ENCODE peak calls at places on chromosomes 13 and 19, in nine cellular contexts. X is IMR-90; K is GM23338; H is tibial nerve; E is uterus; A is CD8-positive, alpha-beta T cell; G is HCT116; P is lower lobe of right lung; T is transverse colon. V is an unnamed sample.
A peak's percentile ranks its signal among the peaks of the same experiment; 100 is the strongest.

GRCh38 chr13:103859952-103860351 is 793.7 kb upstream of the SLC10A2 start:
- DNase-seq in X (no peak), K (no peak), H (no peak), E (no peak), A (no peak), G (no peak), P (no peak), T (no peak), V (no peak)

GRCh38 chr19:15613338-15613737 is 1.7 kb upstream of the CYP4F8 start:
- DNase-seq in X (no peak), K (no peak), H (no peak), E (no peak), A (no peak), G (no peak), P (no peak), T (no peak), V (no peak)

GRCh38 chr19:30692517-30692870 is 320.3 kb downstream of the ZNF536 start:
- DNase-seq in X (no peak), K (no peak), H (no peak), E (peak; percentile 39), A (no peak), G (no peak), P (no peak), T (no peak), V (no peak)

GRCh38 chr13:66353664-66354063 is 876.5 kb downstream of the PCDH9 start:
- DNase-seq in X (no peak), K (no peak), H (no peak), E (no peak), A (no peak), G (no peak), P (no peak), T (no peak), V (no peak)

GRCh38 chr19:40756502-40757110 is 5.6 kb downstream of the SNRPA start:
- DNase-seq in X (no peak), K (no peak), H (no peak), E (no peak), A (no peak), G (no peak), P (no peak), T (no peak), V (no peak)

GRCh38 chr19:29928831-29929230 is 13.2 kb upstream of the URI1 start:
- DNase-seq in X (no peak), K (no peak), H (no peak), E (no peak), A (no peak), G (no peak), P (no peak), T (no peak), V (no peak)

GRCh38 chr19:16315825-16316505 is 8.7 kb upstream of the KLF2 start:
- DNase-seq in X (peak; percentile 99), K (no peak), H (no peak), E (peak; percentile 79), A (no peak), G (no peak), P (peak; percentile 51), T (peak; percentile 45), V (no peak)

GRCh38 chr13:99072356-99072755 is 94.5 kb upstream of the DOCK9 start:
- DNase-seq in X (no peak), K (no peak), H (no peak), E (no peak), A (no peak), G (no peak), P (no peak), T (no peak), V (no peak)

GRCh38 chr13:111900390-111901180 is 166.4 kb upstream of the SOX1 start:
- DNase-seq in X (no peak), K (no peak), H (no peak), E (no peak), A (peak; percentile 35), G (no peak), P (no peak), T (no peak), V (no peak)

GRCh38 chr13:43799191-43799590 is 12.4 kb upstream of the ENOX1 start:
- DNase-seq in X (peak; percentile 7), K (no peak), H (no peak), E (no peak), A (no peak), G (no peak), P (no peak), T (no peak), V (no peak)

GRCh38 chr19:42627916-42628315 is 33.2 kb upstream of the CEACAM8 start:
- DNase-seq in X (no peak), K (no peak), H (no peak), E (no peak), A (no peak), G (no peak), P (no peak), T (no peak), V (no peak)

GRCh38 chr19:42628411-42629135 is 33.8 kb upstream of the CEACAM8 start:
- DNase-seq in X (no peak), K (no peak), H (no peak), E (no peak), A (no peak), G (no peak), P (no peak), T (no peak), V (no peak)

GRCh38 chr19:42626181-42626580 is 31.5 kb upstream of the CEACAM8 start:
- DNase-seq in X (no peak), K (no peak), H (no peak), E (no peak), A (no peak), G (no peak), P (no peak), T (no peak), V (no peak)

GRCh38 chr19:42634409-42635232 is 39.9 kb upstream of the CEACAM8 start:
- DNase-seq in X (peak; percentile 20), K (peak; percentile 83), H (no peak), E (no peak), A (no peak), G (peak; percentile 29), P (no peak), T (peak; percentile 12), V (peak; percentile 17)

GRCh38 chr19:42629191-42629590 is 34.5 kb upstream of the CEACAM8 start:
- DNase-seq in X (no peak), K (no peak), H (no peak), E (no peak), A (no peak), G (no peak), P (no peak), T (no peak), V (no peak)
- H3K4me3 ChIP-seq in X (no peak overlapping the region), K (no peak overlapping the region), H (no peak overlapping the region), E (no peak overlapping the region), A (no peak overlapping the region), G (no peak overlapping the region), P (no peak overlapping the region), T (no peak overlapping the region), V (no peak overlapping the region)

GRCh38 chr19:3398900-3399278 is 32.5 kb downstream of the NFIC start:
- DNase-seq in X (no peak), K (no peak), H (peak; percentile 39), E (no peak), A (no peak), G (no peak), P (no peak), T (no peak), V (no peak)
- H3K36me3 ChIP-seq in X (peaks cover 24% of the 10 kb centered on the region), K (no peaks in the 10 kb centered on the region), H (no peaks in the 10 kb centered on the region), E (no peaks in the 10 kb centered on the region), A (no peaks in the 10 kb centered on the region), G (peaks cover 15% of the 10 kb centered on the region), P (peaks cover 14% of the 10 kb centered on the region), T (no peaks in the 10 kb centered on the region), V (peaks cover 14% of the 10 kb centered on the region)

DNA sequence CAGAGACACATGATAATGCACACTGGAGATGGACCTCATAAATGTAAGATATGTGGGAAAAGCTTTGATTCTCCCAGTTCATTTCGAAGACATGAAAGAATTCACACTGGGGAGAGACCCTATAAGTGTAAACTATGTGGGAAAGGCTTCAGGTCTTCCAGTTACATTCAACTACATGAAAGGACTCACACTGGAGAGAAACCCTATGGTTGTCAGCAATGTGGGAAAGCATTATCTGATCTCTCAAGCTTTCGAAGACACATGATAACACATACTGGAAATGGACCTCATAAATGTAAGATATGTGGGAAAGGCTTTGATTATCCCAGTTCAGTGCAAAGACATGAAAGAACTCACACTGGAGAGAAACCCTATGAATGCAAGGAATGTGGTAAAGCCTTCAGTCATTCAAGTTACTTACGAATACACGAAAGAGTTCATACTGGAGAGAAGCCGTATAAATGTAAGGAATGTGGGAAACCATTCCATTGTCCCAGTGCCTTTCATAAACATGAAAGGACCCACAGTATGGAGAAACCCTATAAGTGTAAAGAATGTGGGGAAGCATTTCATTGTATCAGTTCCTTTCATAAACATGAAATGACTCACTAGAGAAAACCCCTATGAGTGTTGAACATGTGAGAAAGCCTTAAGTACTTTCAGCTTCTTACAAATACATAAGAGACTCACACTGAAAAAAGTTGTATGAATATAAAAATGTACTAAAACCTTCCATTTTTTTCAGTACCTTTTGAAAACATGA is 14.7 kb downstream of the ZNF441 start:
- DNase-seq in X (peak; percentile 7), K (no peak), H (no peak), E (no peak), A (no peak), G (no peak), P (no peak), T (no peak), V (no peak)
- H3K4me3 ChIP-seq in X (no peak overlapping the region), K (no peak overlapping the region), H (no peak overlapping the region), E (no peak overlapping the region), A (peak overlapping the region; percentile 0), G (no peak overlapping the region), P (no peak overlapping the region), T (no peak overlapping the region), V (no peak overlapping the region)

GRCh38 chr19:824885-825284 is 2.8 kb upstream of the AZU1 start:
- DNase-seq in X (no peak), K (no peak), H (no peak), E (no peak), A (no peak), G (no peak), P (no peak), T (no peak), V (no peak)

GRCh38 chr19:827314-827709 is 325 bp upstream of the AZU1 start:
- DNase-seq in X (no peak), K (no peak), H (no peak), E (no peak), A (no peak), G (no peak), P (no peak), T (no peak), V (no peak)

GRCh38 chr19:829129-829758 is 1.6 kb downstream of the AZU1 start:
- DNase-seq in X (no peak), K (no peak), H (no peak), E (no peak), A (no peak), G (no peak), P (no peak), T (no peak), V (no peak)

GRCh38 chr19:825897-826640 is 1.6 kb upstream of the AZU1 start:
- DNase-seq in X (no peak), K (no peak), H (no peak), E (no peak), A (no peak), G (no peak), P (no peak), T (no peak), V (no peak)

DNA sequence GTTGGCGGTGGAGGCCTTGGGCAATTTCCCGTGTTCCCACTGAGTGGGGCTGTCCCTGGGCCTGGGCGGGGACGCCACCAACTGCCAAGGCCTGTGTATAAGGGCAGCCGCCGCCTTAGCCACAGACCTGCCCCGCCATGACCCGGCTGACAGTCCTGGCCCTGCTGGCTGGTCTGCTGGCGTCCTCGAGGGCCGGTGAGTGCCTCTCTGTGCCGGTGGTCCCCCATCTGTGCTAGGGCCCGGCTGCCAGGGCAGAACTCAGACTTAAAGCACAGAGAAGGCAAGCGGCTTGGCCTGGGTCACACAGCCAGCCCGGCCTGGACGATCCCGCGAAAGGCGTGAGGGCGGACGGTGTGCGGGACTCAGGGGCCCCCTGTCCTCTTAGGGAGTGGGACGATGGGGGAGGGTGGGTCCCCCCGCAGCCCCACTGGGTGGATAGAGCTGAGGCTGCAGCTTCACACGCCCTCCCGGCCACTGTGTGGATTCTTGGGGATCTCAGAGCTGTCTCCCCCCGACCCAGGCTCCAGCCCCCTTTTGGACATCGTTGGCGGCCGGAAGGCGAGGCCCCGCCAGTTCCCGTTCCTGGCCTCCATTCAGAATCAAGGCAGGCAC is at the start of gene AZU1:
- DNase-seq in X (no peak), K (no peak), H (no peak), E (no peak), A (no peak), G (no peak), P (no peak), T (peak; percentile 67), V (no peak)
- H3K36me3 ChIP-seq in X (no peaks in the 10 kb centered on the region), K (no peaks in the 10 kb centered on the region), H (no peaks in the 10 kb centered on the region), E (no peaks in the 10 kb centered on the region), A (no peaks in the 10 kb centered on the region), G (no peaks in the 10 kb centered on the region), P (no peaks in the 10 kb centered on the region), T (no peaks in the 10 kb centered on the region), V (no peaks in the 10 kb centered on the region)

V was measured in HAP-1.